ENCODE peak calls at places on chromosome 12, in five cellular contexts. One of them, this sample, is unnamed.
A peak's percentile ranks its signal among the peaks of the same experiment; 100 is the strongest.

GRCh38 chr12:113286712-113287111 is 48.2 kb downstream of the SLC8B1 start:
- DNase-seq in tibial artery: no peak
- DNase-seq in fibroblast of mammary gland: no peak
- DNase-seq in lower leg skin: no peak
- DNase-seq in fibroblast of the aortic adventitia: no peak
- DNase-seq in this sample: no peak

GRCh38 chr12:116406529-116406928 is 129.0 kb upstream of the MED13L start:
- DNase-seq in lower leg skin: peak; percentile 98
- DNase-seq in fibroblast of mammary gland: peak; percentile 96
- DNase-seq in tibial artery: peak; percentile 98
- DNase-seq in fibroblast of the aortic adventitia: peak; percentile 83
- DNase-seq in this sample: peak; percentile 90

GRCh38 chr12:6943719-6944380 is at the start of the genes C12orf57 and RNU7-1:
- DNase-seq in fibroblast of the aortic adventitia: no peak
- DNase-seq in fibroblast of mammary gland: peak; percentile 93
- DNase-seq in tibial artery: peak; percentile 75
- DNase-seq in lower leg skin: peak; percentile 94
- DNase-seq in this sample: peak; percentile 79

GRCh38 chr12:109461049-109461845 is 15.9 kb downstream of the KCTD10 start:
- DNase-seq in fibroblast of mammary gland: peak; percentile 64
- DNase-seq in lower leg skin: no peak
- DNase-seq in fibroblast of the aortic adventitia: peak; percentile 30
- DNase-seq in tibial artery: no peak
- DNase-seq in this sample: peak; percentile 68

GRCh38 chr12:54592316-54592715 is 3.9 kb upstream of the PPP1R1A start:
- DNase-seq in fibroblast of mammary gland: peak; percentile 46
- DNase-seq in fibroblast of the aortic adventitia: peak; percentile 16
- DNase-seq in lower leg skin: no peak
- DNase-seq in tibial artery: no peak
- DNase-seq in this sample: no peak

GRCh38 chr12:49121047-49121696 is 10.0 kb downstream of the TUBA1B start:
- DNase-seq in fibroblast of mammary gland: peak; percentile 82
- DNase-seq in tibial artery: peak; percentile 39
- DNase-seq in fibroblast of the aortic adventitia: peak; percentile 79
- DNase-seq in lower leg skin: no peak
- DNase-seq in this sample: no peak

GRCh38 chr12:115370204-115370603 is 686.2 kb upstream of the TBX3 start:
- DNase-seq in fibroblast of mammary gland: no peak
- DNase-seq in tibial artery: no peak
- DNase-seq in lower leg skin: no peak
- DNase-seq in fibroblast of the aortic adventitia: no peak
- DNase-seq in this sample: no peak

GRCh38 chr12:12718382-12718761 is 1.2 kb downstream of the CDKN1B start:
- DNase-seq in fibroblast of the aortic adventitia: peak; percentile 41
- DNase-seq in tibial artery: peak; percentile 36
- DNase-seq in lower leg skin: no peak
- DNase-seq in fibroblast of mammary gland: no peak
- DNase-seq in this sample: no peak

GRCh38 chr12:1592444-1593231 is 1.7 kb downstream of the FBXL14 start:
- DNase-seq in fibroblast of the aortic adventitia: no peak
- DNase-seq in tibial artery: no peak
- DNase-seq in lower leg skin: no peak
- DNase-seq in fibroblast of mammary gland: peak; percentile 88
- DNase-seq in this sample: no peak

GRCh38 chr12:124696689-124697476 is 129.5 kb upstream of the NCOR2 start:
- DNase-seq in fibroblast of the aortic adventitia: peak; percentile 36
- DNase-seq in lower leg skin: no peak
- DNase-seq in fibroblast of mammary gland: no peak
- DNase-seq in tibial artery: no peak
- DNase-seq in this sample: no peak

GRCh38 chr12:125330645-125331341 is 265.6 kb downstream of the AACS start:
- DNase-seq in tibial artery: peak; percentile 37
- DNase-seq in fibroblast of mammary gland: peak; percentile 6
- DNase-seq in lower leg skin: peak; percentile 88
- DNase-seq in fibroblast of the aortic adventitia: peak; percentile 26
- DNase-seq in this sample: no peak

GRCh38 chr12:56413392-56413791 is 35.8 kb downstream of the TIMELESS start:
- DNase-seq in tibial artery: no peak
- DNase-seq in lower leg skin: no peak
- DNase-seq in fibroblast of the aortic adventitia: no peak
- DNase-seq in fibroblast of mammary gland: no peak
- DNase-seq in this sample: no peak

GRCh38 chr12:29066061-29066588 is 83.0 kb upstream of the FAR2 start:
- DNase-seq in tibial artery: peak; percentile 23
- DNase-seq in fibroblast of mammary gland: peak; percentile 84
- DNase-seq in lower leg skin: no peak
- DNase-seq in fibroblast of the aortic adventitia: peak; percentile 70
- DNase-seq in this sample: peak; percentile 79

GRCh38 chr12:132138941-132139871 is 4.9 kb downstream of the DDX51 start:
- DNase-seq in lower leg skin: peak; percentile 74
- DNase-seq in fibroblast of the aortic adventitia: no peak
- DNase-seq in tibial artery: no peak
- DNase-seq in fibroblast of mammary gland: no peak
- DNase-seq in this sample: peak; percentile 17

GRCh38 chr12:124659003-124659402 is 91.6 kb upstream of the NCOR2 start:
- DNase-seq in fibroblast of mammary gland: no peak
- DNase-seq in tibial artery: no peak
- DNase-seq in lower leg skin: no peak
- DNase-seq in fibroblast of the aortic adventitia: no peak
- DNase-seq in this sample: no peak

GRCh38 chr12:96501908-96502307 is 12.5 kb downstream of the CFAP54 start:
- DNase-seq in lower leg skin: no peak
- DNase-seq in fibroblast of the aortic adventitia: no peak
- DNase-seq in fibroblast of mammary gland: no peak
- DNase-seq in tibial artery: no peak
- DNase-seq in this sample: no peak

GRCh38 chr12:4938900-4939299 is 29.2 kb downstream of the KCNA1 start:
- DNase-seq in fibroblast of mammary gland: no peak
- DNase-seq in lower leg skin: no peak
- DNase-seq in fibroblast of the aortic adventitia: no peak
- DNase-seq in tibial artery: no peak
- DNase-seq in this sample: no peak

GRCh38 chr12:80271770-80272169 is 172.3 kb upstream of the PTPRQ start:
- DNase-seq in tibial artery: no peak
- DNase-seq in fibroblast of mammary gland: no peak
- DNase-seq in fibroblast of the aortic adventitia: peak; percentile 38
- DNase-seq in lower leg skin: no peak
- DNase-seq in this sample: no peak

GRCh38 chr12:61757831-61758505 is 502.2 kb upstream of the USP15 start:
- DNase-seq in fibroblast of mammary gland: peak; percentile 65
- DNase-seq in lower leg skin: no peak
- DNase-seq in tibial artery: no peak
- DNase-seq in fibroblast of the aortic adventitia: no peak
- DNase-seq in this sample: no peak

GRCh38 chr12:71010143-71010479 is 89.6 kb upstream of the PTPRR start:
- DNase-seq in fibroblast of the aortic adventitia: no peak
- DNase-seq in fibroblast of mammary gland: peak; percentile 42
- DNase-seq in lower leg skin: no peak
- DNase-seq in tibial artery: no peak
- DNase-seq in this sample: no peak

GRCh38 chr12:79083181-79083580 is 218.6 kb downstream of the SYT1 start:
- DNase-seq in fibroblast of mammary gland: peak; percentile 2
- DNase-seq in lower leg skin: no peak
- DNase-seq in tibial artery: no peak
- DNase-seq in fibroblast of the aortic adventitia: peak; percentile 16
- DNase-seq in this sample: no peak

GRCh38 chr12:99390707-99391106 is 256.8 kb upstream of the GARIN6 start:
- DNase-seq in tibial artery: no peak
- DNase-seq in fibroblast of the aortic adventitia: no peak
- DNase-seq in lower leg skin: no peak
- DNase-seq in fibroblast of mammary gland: peak; percentile 2
- DNase-seq in this sample: no peak

GRCh38 chr12:99389751-99390150 is 257.8 kb upstream of the GARIN6 start:
- DNase-seq in lower leg skin: no peak
- DNase-seq in fibroblast of the aortic adventitia: no peak
- DNase-seq in fibroblast of mammary gland: no peak
- DNase-seq in tibial artery: no peak
- DNase-seq in this sample: no peak

GRCh38 chr12:99387661-99388060 is 259.9 kb upstream of the GARIN6 start:
- DNase-seq in tibial artery: no peak
- DNase-seq in fibroblast of mammary gland: no peak
- DNase-seq in lower leg skin: no peak
- DNase-seq in fibroblast of the aortic adventitia: no peak
- DNase-seq in this sample: no peak

GRCh38 chr12:99383258-99383657 is 264.3 kb upstream of the GARIN6 start:
- DNase-seq in lower leg skin: no peak
- DNase-seq in tibial artery: no peak
- DNase-seq in fibroblast of the aortic adventitia: no peak
- DNase-seq in fibroblast of mammary gland: no peak
- DNase-seq in this sample: no peak

DNA sequence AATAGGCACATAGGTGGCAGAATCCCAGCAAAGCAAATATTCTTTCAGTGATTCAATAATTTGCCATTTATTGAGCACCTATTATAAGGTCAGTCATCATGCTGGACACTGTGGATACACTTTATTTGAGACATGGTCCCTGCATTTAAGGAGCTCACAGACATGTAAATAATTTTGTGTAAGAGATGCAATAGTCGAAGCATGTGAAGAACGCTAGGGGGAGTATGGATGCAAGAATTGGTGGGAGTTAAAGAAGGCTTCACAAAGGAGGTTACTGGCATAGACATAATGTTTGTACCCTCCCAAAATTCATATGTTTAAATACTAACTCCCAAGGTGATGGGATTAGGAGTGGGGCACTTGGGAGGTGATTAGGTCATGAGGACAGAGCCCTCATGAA is 260.6 kb upstream of the GARIN6 start:
- DNase-seq in tibial artery: no peak
- DNase-seq in fibroblast of the aortic adventitia: peak; percentile 1
- DNase-seq in lower leg skin: no peak
- DNase-seq in fibroblast of mammary gland: peak; percentile 51
- DNase-seq in this sample: no peak
- TF ChIP-seq CTCF in tibial artery: no peak
- TF ChIP-seq CTCF in fibroblast of the aortic adventitia: peak; percentile 5
- TF ChIP-seq CTCF in lower leg skin: no peak
- TF ChIP-seq CTCF in fibroblast of mammary gland: peak; percentile 43
- TF ChIP-seq CTCF in this sample: no peak

GRCh38 chr12:2940564-2940963 is 18.6 kb upstream of the TEAD4 start:
- DNase-seq in fibroblast of mammary gland: no peak
- DNase-seq in lower leg skin: no peak
- DNase-seq in fibroblast of the aortic adventitia: no peak
- DNase-seq in tibial artery: no peak
- DNase-seq in this sample: no peak

GRCh38 chr12:2941524-2941923 is 17.7 kb upstream of the TEAD4 start:
- DNase-seq in fibroblast of mammary gland: no peak
- DNase-seq in lower leg skin: no peak
- DNase-seq in tibial artery: no peak
- DNase-seq in fibroblast of the aortic adventitia: no peak
- DNase-seq in this sample: no peak

DNA sequence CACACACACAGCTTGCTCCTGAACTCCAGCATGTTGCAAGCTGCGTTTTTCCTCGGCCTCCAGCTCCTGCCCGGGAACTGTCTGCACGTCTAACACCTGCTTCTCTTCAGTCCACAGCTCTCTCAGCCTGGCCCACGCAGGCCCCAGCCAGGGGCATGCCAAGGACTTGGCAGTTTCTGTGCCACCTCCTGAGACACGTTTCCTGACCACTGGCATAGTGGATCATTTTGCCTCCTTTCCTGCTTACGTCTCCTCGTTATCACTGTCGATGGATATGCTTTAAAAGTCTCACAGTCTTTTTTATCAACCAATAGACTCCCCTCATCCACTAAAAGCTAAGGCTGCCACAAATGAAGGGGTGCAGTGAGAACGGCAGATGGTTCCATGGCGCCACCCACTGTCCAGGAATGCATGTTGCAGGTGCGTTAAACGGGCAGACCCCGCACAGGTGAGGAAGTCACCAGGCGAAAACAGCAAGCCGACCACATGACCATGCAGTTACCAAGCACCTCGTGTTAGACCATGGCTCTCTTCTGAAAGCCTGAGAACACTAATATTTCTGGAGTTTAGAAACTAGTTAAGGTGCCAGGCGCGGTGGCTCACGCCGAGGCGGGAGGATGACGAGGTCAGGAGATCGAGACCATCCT is 14.7 kb upstream of the TEAD4 start:
- DNase-seq in tibial artery: no peak
- DNase-seq in fibroblast of the aortic adventitia: peak; percentile 18
- DNase-seq in fibroblast of mammary gland: peak; percentile 28
- DNase-seq in lower leg skin: no peak
- DNase-seq in this sample: no peak
- TF ChIP-seq CTCF in tibial artery: peak; percentile 69
- TF ChIP-seq CTCF in fibroblast of the aortic adventitia: peak; percentile 69
- TF ChIP-seq CTCF in fibroblast of mammary gland: peak; percentile 75
- TF ChIP-seq CTCF in lower leg skin: no peak
- TF ChIP-seq CTCF in this sample: peak; percentile 70

DNA sequence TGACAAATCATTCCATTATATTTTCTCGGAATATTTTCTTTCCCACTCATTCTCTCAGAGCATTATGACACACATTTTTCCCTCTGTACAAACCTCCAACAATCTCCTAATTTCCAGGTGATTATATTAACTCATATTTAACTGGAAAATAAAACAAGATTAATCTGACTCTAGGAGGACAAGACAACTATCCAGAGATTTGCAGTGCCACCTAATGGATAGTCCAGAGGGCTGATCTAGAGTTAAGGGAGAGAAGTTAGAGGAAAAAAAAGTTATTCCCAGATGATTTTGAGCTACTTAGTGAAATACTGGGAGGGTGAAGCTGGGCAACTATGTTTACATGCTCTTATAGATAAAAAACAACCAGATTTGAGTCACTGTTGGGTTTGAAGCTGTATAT is 161.7 kb downstream of the ALX1 start:
- DNase-seq in fibroblast of mammary gland: peak; percentile 9
- DNase-seq in lower leg skin: no peak
- DNase-seq in fibroblast of the aortic adventitia: peak; percentile 36
- DNase-seq in tibial artery: no peak
- DNase-seq in this sample: no peak
- TF ChIP-seq CTCF in fibroblast of mammary gland: peak; percentile 24
- TF ChIP-seq CTCF in lower leg skin: no peak
- TF ChIP-seq CTCF in fibroblast of the aortic adventitia: peak; percentile 50
- TF ChIP-seq CTCF in tibial artery: no peak
- TF ChIP-seq CTCF in this sample: no peak

DNA sequence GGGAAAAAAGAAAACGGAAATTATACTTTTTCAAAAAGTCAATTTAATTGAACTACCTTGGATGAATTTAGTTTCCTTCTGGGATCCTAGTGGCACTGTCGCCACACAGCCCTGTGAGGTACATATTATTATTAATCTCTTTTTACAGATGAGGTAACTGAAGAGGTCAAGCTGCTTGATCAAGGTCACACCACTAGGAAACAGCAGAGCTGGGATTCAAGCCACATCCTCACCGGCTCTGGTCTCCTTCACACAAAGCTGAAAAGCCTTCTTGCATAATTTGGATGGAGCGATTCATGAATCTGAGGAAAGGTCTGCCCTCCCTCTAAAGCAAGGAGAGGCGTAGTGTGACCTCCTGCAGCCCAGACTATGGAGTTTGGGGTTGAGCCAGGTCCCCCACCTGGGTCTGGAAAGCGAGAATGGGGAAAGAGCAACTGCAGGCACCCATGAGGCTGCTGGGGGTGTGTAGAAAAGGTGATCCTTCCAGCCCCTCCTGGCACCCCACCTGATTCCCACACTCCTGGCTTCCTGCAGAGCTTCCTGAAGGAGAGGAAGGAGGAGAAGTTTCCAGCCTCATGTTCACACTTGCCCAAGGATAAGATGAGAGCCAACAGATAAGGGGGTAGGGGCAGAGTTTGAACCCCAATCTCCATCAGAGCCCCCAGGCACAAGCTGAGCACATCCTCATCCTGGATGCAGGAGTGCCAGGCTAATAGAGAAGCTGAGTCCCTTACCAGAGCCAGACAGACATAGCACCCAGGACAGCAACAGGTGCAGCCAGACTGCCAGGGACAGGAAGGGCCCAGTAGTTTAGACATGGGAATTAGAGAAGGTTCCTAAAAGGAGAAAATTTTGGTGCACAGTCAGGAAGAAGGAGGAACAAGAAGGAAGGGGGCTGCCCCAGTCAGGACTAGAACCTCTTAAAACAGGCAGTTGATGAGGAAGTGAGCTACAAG is 3.9 kb upstream of the KRT79 start:
- DNase-seq in fibroblast of mammary gland: peak; percentile 34
- DNase-seq in tibial artery: no peak
- DNase-seq in fibroblast of the aortic adventitia: peak; percentile 17
- DNase-seq in lower leg skin: no peak
- DNase-seq in this sample: no peak
- TF ChIP-seq CTCF in fibroblast of mammary gland: no peak
- TF ChIP-seq CTCF in tibial artery: no peak
- TF ChIP-seq CTCF in fibroblast of the aortic adventitia: no peak
- TF ChIP-seq CTCF in lower leg skin: no peak
- TF ChIP-seq CTCF in this sample: no peak